ENCODE peak calls at places on chromosomes 4 and X, in seven cellular contexts. T, Y, Z, K, U, Q and D are unnamed samples.

GRCh38 chrX:115571712-115572111 is 10.7 kb downstream of the PLS3 start:
- DNase-seq in K (no peak), Z (no peak), T (no peak), Q (no peak), Y (no peak), U (no peak), D (no peak)

GRCh38 chrX:133658244-133658911 is 243.1 kb upstream of the GPC4 start:
- DNase-seq in U (no peak), K (no peak), Y (no peak), Z (no peak), T (no peak), Q (no peak), D (no peak)

GRCh38 chrX:17567173-17567572 is 170.1 kb upstream of the SCML1 start:
- DNase-seq in Z (no peak), T (no peak), U (no peak), Y (no peak), K (no peak), Q (no peak), D (no peak)

GRCh38 chrX:117743469-117744251 is 372.9 kb downstream of the KLHL13 start:
- DNase-seq in U (no peak), Q (no peak), T (no peak), Y (peak; percentile 9), Z (no peak), K (no peak), D (no peak)

GRCh38 chrX:131675596-131676194 is 131.8 kb downstream of the OR13H1 start:
- DNase-seq in U (peak; percentile 7), Q (no peak), T (no peak), Y (no peak), Z (no peak), K (no peak), D (peak; percentile 15)

GRCh38 chrX:154539077-154539476 is 7.6 kb downstream of the G6PD start:
- DNase-seq in Z (no peak), T (no peak), K (no peak), U (no peak), Q (no peak), Y (no peak), D (no peak)

GRCh38 chr4:182212211-182212761 is 30.9 kb upstream of the TENM3 start:
- DNase-seq in T (no peak), Y (no peak), Z (no peak), U (no peak), K (no peak), Q (peak; percentile 7), D (no peak)

GRCh38 chr4:152644130-152644529 is 35.7 kb downstream of the TMEM154 start:
- DNase-seq in T (no peak), Y (no peak), Z (no peak), Q (no peak), K (no peak), U (no peak), D (no peak)

GRCh38 chrX:150753968-150754367 is 60.8 kb downstream of the MTMR1 start:
- DNase-seq in Q (no peak), K (no peak), Y (no peak), Z (no peak), T (no peak), U (no peak), D (no peak)

GRCh38 chr4:155828628-155829027 is 37.4 kb downstream of the ASIC5 start:
- DNase-seq in Z (no peak), T (no peak), Q (no peak), U (no peak), K (no peak), Y (no peak), D (no peak)

GRCh38 chr4:40686081-40686913 is 56.6 kb upstream of the RBM47 start:
- DNase-seq in Z (no peak), T (no peak), K (no peak), Q (no peak), U (no peak), Y (no peak), D (no peak)

GRCh38 chr4:140884431-140885058 is 128.4 kb upstream of the TBC1D9 start:
- DNase-seq in K (no peak), Q (peak; percentile 11), T (peak; percentile 13), U (peak; percentile 71), Y (peak; percentile 43), Z (peak; percentile 47), D (peak; percentile 14)

DNA sequence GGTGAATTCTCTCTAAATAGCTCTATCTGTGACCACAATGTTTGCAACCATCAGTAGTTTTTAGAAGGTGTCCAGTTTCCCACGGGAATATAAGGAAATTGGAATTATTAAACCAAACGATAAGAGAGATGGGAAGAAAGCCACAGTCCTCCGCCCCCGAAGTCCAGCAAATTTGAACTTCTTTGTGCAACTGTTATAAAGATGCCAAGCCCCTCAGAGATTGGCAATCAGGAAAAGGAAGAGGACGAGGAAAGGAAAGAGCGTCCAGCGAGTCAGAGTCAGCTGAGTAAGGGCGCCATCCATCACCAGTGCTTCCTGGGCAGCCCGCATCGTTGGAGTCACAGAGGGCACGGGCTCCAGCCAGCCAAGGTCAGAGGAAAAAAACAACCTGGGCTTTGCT is 35.8 kb downstream of the LDB2 start:
- DNase-seq in Y (no peak), K (no peak), Z (no peak), U (no peak), Q (no peak), T (no peak), D (no peak)
- TF ChIP-seq POLR2A in Y (no peak), K (no peak), Z (no peak), U (no peak), Q (no peak), T (no peak), D (no peak)

DNA sequence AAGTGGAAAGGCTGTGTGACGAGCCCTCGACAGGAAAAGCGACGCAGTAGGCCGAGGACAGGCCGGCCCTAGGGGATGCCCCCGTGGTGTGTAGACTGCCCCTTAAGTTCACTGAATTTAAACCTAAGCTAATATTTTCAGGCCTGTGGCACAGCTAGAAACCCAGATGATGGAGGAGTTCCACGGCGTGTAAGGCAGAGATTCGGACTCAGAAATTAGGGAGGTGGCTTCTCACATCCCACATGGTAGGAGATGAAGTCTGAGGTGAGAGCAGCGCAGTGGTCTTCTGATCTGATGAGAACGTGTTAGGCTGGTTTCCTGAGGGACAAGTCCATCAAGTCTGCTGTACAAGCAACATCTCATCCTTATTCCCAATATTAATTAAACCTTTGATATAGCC is 7.8 kb downstream of the LRP2BP start:
- DNase-seq in K (no peak), Q (no peak), Z (no peak), U (no peak), T (no peak), Y (no peak), D (no peak)
- TF ChIP-seq POLR2A in K (no peak), Q (no peak), Z (no peak), U (no peak), T (no peak), Y (no peak), D (no peak)

DNA sequence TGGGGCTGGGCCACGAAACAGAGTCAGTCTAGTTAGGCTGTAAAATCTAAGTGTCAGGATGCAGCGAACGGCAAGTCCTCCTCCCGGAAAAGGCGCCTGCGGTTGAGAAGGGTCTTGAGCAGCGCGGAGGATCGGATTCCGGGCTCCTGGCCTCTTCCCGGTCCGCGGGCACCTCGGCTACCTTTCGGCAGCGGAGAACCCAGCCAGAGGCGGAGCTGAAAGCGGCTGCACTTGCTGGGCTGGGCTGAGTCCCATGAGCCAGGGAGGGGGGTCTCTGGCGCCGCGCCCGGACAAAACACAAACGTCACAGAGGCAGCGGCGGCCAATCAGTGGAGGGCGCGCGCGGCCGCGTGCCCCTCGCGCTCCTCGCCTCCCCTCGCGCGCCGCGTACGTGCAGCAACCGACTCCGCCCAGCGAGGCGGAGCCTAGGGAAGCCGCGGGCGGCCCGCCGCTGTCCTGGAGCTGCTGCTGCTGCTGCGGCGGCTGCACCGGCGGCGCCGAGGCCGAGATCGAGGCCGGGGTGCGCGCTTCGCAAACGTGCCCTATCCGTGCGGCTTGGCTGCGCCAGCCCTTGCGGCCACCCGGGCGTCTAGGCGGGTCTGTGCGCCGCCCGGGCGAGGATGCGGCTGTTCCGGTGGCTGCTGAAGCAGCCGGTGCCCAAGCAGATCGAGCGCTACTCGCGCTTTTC is at the start of gene PDK3:
- DNase-seq in K (peak; percentile 93), Z (peak; percentile 93), U (peak; percentile 66), T (peak; percentile 64), Y (peak; percentile 92), Q (peak; percentile 59), D (peak; percentile 38)
- TF ChIP-seq POLR2A in K (no peak), Z (no peak), U (peak; percentile 55), T (peak; percentile 59), Y (peak; percentile 70), Q (peak; percentile 71), D (peak; percentile 73)

GRCh38 chr4:145132521-145133098 is 34.5 kb downstream of the ABCE1 start:
- DNase-seq in K (no peak), U (no peak), Q (no peak), Z (no peak), Y (no peak), T (no peak), D (no peak)
- TF ChIP-seq POLR2A in K (no peak), U (no peak), Q (no peak), Z (no peak), Y (no peak), T (no peak), D (no peak)